ENCODE peak calls at places on chromosomes 11 and 22, in six cellular contexts. U, M, B, Y, H and D are unnamed samples.

GRCh38 chr11:47723041-47723440 is 7.9 kb upstream of the AGBL2 start:
- DNase-seq in U (no peak), M (no peak), H (no peak), B (no peak), Y (no peak), D (no peak)

GRCh38 chr11:64165482-64165841 is 451 bp downstream of the MACROD1 start:
- DNase-seq in H (no peak), U (peak; percentile 33), Y (no peak), M (no peak), B (peak; percentile 55), D (no peak)

GRCh38 chr11:46826310-46827044 is 19.6 kb downstream of the CKAP5 start:
- DNase-seq in M (peak; percentile 74), H (peak; percentile 68), U (peak; percentile 85), Y (peak; percentile 77), B (peak; percentile 91), D (peak; percentile 77)

GRCh38 chr11:130180491-130180890 is 20.9 kb downstream of the ST14 start:
- DNase-seq in H (peak; percentile 56), B (no peak), M (peak; percentile 36), Y (peak; percentile 68), U (no peak), D (peak; percentile 35)

GRCh38 chr11:63802637-63803414 is 10.4 kb upstream of the SPINDOC start:
- DNase-seq in M (peak; percentile 30), U (no peak), B (peak; percentile 53), H (peak; percentile 83), Y (peak; percentile 76), D (no peak)

GRCh38 chr11:110801328-110801727 is 89.1 kb upstream of the ARHGAP20 start:
- DNase-seq in H (no peak), Y (no peak), U (no peak), M (no peak), B (no peak), D (no peak)

GRCh38 chr11:6351782-6352181 is 31.5 kb upstream of the CAVIN3 start:
- DNase-seq in M (no peak), B (no peak), Y (no peak), H (no peak), U (no peak), D (no peak)

GRCh38 chr11:130168105-130168504 is 8.5 kb downstream of the ST14 start:
- DNase-seq in H (peak; percentile 94), U (no peak), Y (peak; percentile 72), M (peak; percentile 81), B (no peak), D (peak; percentile 68)

GRCh38 chr11:124873980-124874379 is 8.7 kb downstream of the ROBO3 start:
- DNase-seq in B (no peak), H (no peak), Y (no peak), U (no peak), M (no peak), D (no peak)

DNA sequence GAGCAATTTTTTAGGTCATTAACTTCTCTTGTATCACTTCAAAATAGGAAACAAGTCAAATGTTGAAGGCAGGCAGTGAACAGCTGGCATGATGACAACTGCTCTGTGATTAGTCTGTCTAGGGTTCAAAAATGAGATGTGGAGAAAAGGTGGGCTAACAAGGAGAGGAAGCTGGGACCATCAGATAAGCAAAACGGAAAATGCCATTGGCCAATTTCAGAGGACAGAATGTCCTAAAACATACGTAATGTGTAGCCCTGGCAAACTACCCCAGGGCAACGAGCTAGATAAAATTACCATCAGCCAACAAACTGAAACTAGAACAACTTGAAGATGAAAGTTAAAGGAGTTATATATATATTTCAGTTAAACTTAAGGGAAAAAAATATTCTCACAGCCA is 93.2 kb downstream of the RELT start:
- DNase-seq in Y (no peak), B (no peak), H (no peak), U (no peak), M (no peak), D (no peak)
- TF ChIP-seq CTCF in Y (no peak), B (no peak), H (no peak), U (no peak), M (no peak), D (no peak)

DNA sequence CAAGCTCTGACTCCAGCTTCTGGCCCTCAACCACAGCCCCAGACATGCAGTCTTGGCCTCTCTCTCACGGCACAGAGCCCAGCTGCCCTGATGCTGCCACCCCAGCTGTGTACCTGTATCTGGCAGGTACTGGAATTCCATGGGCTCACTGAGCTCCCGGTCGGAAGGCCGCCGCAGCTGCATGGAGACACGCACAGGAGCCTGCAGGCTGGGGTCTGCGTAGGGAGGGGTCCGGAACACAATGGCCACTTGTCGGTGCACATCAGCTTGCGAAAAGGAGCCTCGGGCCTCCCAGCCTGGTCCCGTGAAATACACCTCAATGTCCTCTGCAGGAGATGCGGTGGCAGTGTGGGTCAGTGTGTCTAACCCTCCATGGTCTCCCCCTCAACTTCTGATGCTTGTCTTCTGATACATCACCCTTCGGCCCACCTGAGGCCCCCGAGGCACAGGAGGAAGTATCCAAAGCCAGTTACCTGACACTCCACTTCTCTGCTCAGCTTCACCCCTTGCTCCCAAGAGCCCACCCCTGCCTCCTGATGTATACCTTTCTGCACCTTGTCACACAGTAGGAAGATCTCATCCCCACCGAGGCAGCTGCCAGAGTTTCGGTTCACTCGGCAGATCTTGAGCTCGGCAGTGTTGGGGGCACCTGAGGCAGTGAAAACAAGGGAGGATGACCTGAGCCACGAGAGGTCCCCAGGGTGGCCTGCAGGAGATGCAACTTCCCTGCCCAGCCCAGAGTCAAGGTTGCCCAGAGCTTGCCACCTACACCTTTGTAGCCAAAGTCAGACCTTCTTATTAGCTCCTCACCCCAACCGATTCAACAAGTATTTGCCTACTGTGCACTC is 4.3 kb downstream of the RELA start:
- DNase-seq in M (no peak), H (no peak), Y (no peak), U (no peak), B (no peak), D (no peak)
- H3K4me3 ChIP-seq in M (no peak overlapping the region), H (no peak overlapping the region), Y (no peak overlapping the region), U (no peak overlapping the region), B (no peak overlapping the region), D (no peak overlapping the region)

GRCh38 chr11:39361557-39361956 is 2097.9 kb downstream of the LRRC4C start:
- DNase-seq in M (no peak), B (no peak), U (no peak), Y (no peak), H (no peak), D (no peak)
- TF ChIP-seq CTCF in M (no peak), B (no peak), U (no peak), Y (no peak), H (no peak), D (no peak)

GRCh38 chr11:33321483-33321882 is 64.3 kb downstream of the HIPK3 start:
- DNase-seq in H (no peak), Y (no peak), M (no peak), B (no peak), U (no peak), D (no peak)

GRCh38 chr11:33323421-33323820 is 66.2 kb downstream of the HIPK3 start:
- DNase-seq in U (no peak), B (no peak), H (no peak), Y (no peak), M (no peak), D (no peak)

GRCh38 chr11:33320814-33321330 is 63.7 kb downstream of the HIPK3 start:
- DNase-seq in H (no peak), B (no peak), M (peak; percentile 45), Y (no peak), U (no peak), D (no peak)

GRCh38 chr11:33317662-33318061 is 60.5 kb downstream of the HIPK3 start:
- DNase-seq in Y (peak; percentile 64), H (peak; percentile 74), B (no peak), M (peak; percentile 69), U (no peak), D (no peak)

GRCh38 chr11:33319965-33320813 is 63.0 kb downstream of the HIPK3 start:
- DNase-seq in M (no peak), Y (no peak), B (no peak), U (no peak), H (no peak), D (no peak)
- H3K4me3 ChIP-seq in M (no peak overlapping the region), Y (no peak overlapping the region), B (no peak overlapping the region), U (no peak overlapping the region), H (no peak overlapping the region), D (no peak overlapping the region)

GRCh38 chr22:44360686-44361381 is 48.1 kb upstream of the SHISAL1 start:
- DNase-seq in H (peak; percentile 64), M (peak; percentile 93), B (no peak), U (no peak), Y (peak; percentile 96), D (peak; percentile 71)
- TF ChIP-seq CTCF in H (no peak), M (peak; percentile 15), B (no peak), U (no peak), Y (peak; percentile 40), D (peak; percentile 40)

DNA sequence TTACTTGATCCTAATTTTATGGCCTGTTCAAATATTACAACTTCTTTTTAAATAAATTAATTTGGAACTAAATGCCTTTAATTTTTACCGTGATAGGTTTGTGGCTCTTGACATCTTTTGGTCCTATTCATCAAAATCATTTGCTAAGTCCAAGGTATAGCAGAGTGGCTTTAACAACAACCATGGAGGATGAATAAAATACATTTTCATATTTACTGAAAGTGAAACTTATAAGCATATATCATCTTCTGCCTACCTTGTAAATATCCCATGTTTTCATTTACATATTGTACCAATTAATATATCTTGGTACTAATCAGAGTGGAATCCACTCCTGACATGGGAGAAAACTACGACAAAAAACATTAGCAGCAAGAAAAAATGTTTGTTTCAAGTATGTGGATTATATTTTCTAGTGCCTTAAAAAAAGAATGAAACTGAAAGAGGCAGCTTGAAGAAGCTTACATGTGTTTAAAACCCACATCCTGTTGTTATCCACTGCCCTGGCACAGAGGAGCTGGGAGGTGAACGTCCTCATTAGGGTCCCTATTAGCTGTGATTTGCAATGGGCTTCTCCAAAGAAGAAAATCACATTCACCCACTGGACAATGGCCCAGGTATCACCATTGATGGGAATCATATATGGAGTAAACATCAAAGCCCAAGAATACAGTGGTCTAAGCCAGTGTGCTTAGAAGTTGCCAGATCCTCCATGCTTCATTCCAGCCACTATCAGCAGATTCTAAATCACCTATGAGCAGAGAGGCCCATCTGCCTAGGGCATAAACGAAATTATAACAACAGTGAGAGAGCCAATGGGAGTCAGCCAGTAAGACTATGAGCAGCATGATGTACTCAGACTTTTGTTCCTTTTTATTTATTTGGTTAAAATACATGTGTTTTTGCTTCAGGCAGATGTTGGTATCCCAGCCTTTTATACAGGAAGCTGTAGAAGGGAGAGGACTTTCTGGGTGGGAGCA is 84.7 kb downstream of the MAML2 start:
- DNase-seq in B (peak; percentile 77), U (peak; percentile 25), M (peak; percentile 62), H (peak; percentile 59), Y (no peak), D (peak; percentile 54)
- H3K4me3 ChIP-seq in B (no peak overlapping the region), U (no peak overlapping the region), M (peak overlapping the region; percentile 5), H (no peak overlapping the region), Y (peak overlapping the region; percentile 4), D (no peak overlapping the region)

GRCh38 chr22:44444341-44445306 is 53.4 kb downstream of the RTL6 start:
- DNase-seq in M (no peak), B (peak; percentile 36), H (no peak), U (no peak), Y (no peak), D (no peak)
- TF ChIP-seq CTCF in M (no peak), B (no peak), H (peak; percentile 23), U (no peak), Y (no peak), D (peak; percentile 16)